ENCODE peak calls at places on chromosomes 11 and 22, in eight cellular contexts. One of them, this sample, is unnamed.

GRCh38 chr22:44663256-44663999 is 38.6 kb upstream of the PRR5 start:
- DNase-seq in astrocyte: no peak
- DNase-seq in CD8-positive, alpha-beta T cell: no peak
- DNase-seq in CD8-positive, alpha-beta memory T cell: no peak
- DNase-seq in astrocyte of the spinal cord: no peak
- DNase-seq in pancreas: no peak
- DNase-seq in transverse colon: no peak
- DNase-seq in brain microvascular endothelial cell: no peak
- DNase-seq in this sample: no peak

GRCh38 chr11:85685131-85685819 is 720 bp downstream of the CCDC89 start:
- DNase-seq in astrocyte: no peak
- DNase-seq in CD8-positive, alpha-beta T cell: no peak
- DNase-seq in CD8-positive, alpha-beta memory T cell: no peak
- DNase-seq in astrocyte of the spinal cord: no peak
- DNase-seq in pancreas: no peak
- DNase-seq in transverse colon: no peak
- DNase-seq in brain microvascular endothelial cell: no peak
- DNase-seq in this sample: peak; percentile 36

GRCh38 chr11:133934599-133935550 is 21.9 kb downstream of the IGSF9B start:
- DNase-seq in astrocyte: peak; percentile 95
- DNase-seq in CD8-positive, alpha-beta T cell: no peak
- DNase-seq in CD8-positive, alpha-beta memory T cell: no peak
- DNase-seq in astrocyte of the spinal cord: no peak
- DNase-seq in pancreas: no peak
- DNase-seq in transverse colon: peak; percentile 29
- DNase-seq in brain microvascular endothelial cell: peak; percentile 56
- DNase-seq in this sample: no peak

GRCh38 chr22:26970809-26971394 is 313.5 kb downstream of the MIAT start:
- DNase-seq in astrocyte: no peak
- DNase-seq in CD8-positive, alpha-beta T cell: no peak
- DNase-seq in CD8-positive, alpha-beta memory T cell: no peak
- DNase-seq in astrocyte of the spinal cord: no peak
- DNase-seq in pancreas: no peak
- DNase-seq in transverse colon: no peak
- DNase-seq in brain microvascular endothelial cell: no peak
- DNase-seq in this sample: no peak

GRCh38 chr11:794766-795637 is 3.1 kb downstream of the SLC25A22 start:
- DNase-seq in astrocyte: no peak
- DNase-seq in CD8-positive, alpha-beta T cell: no peak
- DNase-seq in CD8-positive, alpha-beta memory T cell: no peak
- DNase-seq in astrocyte of the spinal cord: no peak
- DNase-seq in pancreas: peak; percentile 95
- DNase-seq in transverse colon: peak; percentile 43
- DNase-seq in brain microvascular endothelial cell: no peak
- DNase-seq in this sample: no peak

GRCh38 chr11:121459413-121460041 is 6.8 kb upstream of the SORL1-AS1 start:
- DNase-seq in astrocyte: no peak
- DNase-seq in CD8-positive, alpha-beta T cell: peak; percentile 53
- DNase-seq in CD8-positive, alpha-beta memory T cell: peak; percentile 51
- DNase-seq in astrocyte of the spinal cord: no peak
- DNase-seq in pancreas: no peak
- DNase-seq in transverse colon: no peak
- DNase-seq in brain microvascular endothelial cell: no peak
- DNase-seq in this sample: no peak

GRCh38 chr22:36467042-36467810 is 14.2 kb downstream of the TXN2 start:
- DNase-seq in astrocyte: peak; percentile 91
- DNase-seq in CD8-positive, alpha-beta T cell: no peak
- DNase-seq in CD8-positive, alpha-beta memory T cell: no peak
- DNase-seq in astrocyte of the spinal cord: peak; percentile 88
- DNase-seq in pancreas: no peak
- DNase-seq in transverse colon: no peak
- DNase-seq in brain microvascular endothelial cell: peak; percentile 78
- DNase-seq in this sample: peak; percentile 25

GRCh38 chr11:32069361-32070058 is 21.4 kb upstream of the RCN1 start:
- DNase-seq in astrocyte: no peak
- DNase-seq in CD8-positive, alpha-beta T cell: no peak
- DNase-seq in CD8-positive, alpha-beta memory T cell: no peak
- DNase-seq in astrocyte of the spinal cord: no peak
- DNase-seq in pancreas: no peak
- DNase-seq in transverse colon: no peak
- DNase-seq in brain microvascular endothelial cell: no peak
- DNase-seq in this sample: no peak

GRCh38 chr11:61115498-61116224 is 13.4 kb downstream of the CD5 start:
- DNase-seq in astrocyte: no peak
- DNase-seq in CD8-positive, alpha-beta T cell: no peak
- DNase-seq in CD8-positive, alpha-beta memory T cell: no peak
- DNase-seq in astrocyte of the spinal cord: no peak
- DNase-seq in pancreas: no peak
- DNase-seq in transverse colon: no peak
- DNase-seq in brain microvascular endothelial cell: no peak
- DNase-seq in this sample: no peak

GRCh38 chr11:43497144-43497543 is 138.4 kb downstream of the TTC17 start:
- DNase-seq in astrocyte: no peak
- DNase-seq in CD8-positive, alpha-beta T cell: no peak
- DNase-seq in CD8-positive, alpha-beta memory T cell: no peak
- DNase-seq in astrocyte of the spinal cord: no peak
- DNase-seq in pancreas: no peak
- DNase-seq in transverse colon: no peak
- DNase-seq in brain microvascular endothelial cell: no peak
- DNase-seq in this sample: no peak

DNA sequence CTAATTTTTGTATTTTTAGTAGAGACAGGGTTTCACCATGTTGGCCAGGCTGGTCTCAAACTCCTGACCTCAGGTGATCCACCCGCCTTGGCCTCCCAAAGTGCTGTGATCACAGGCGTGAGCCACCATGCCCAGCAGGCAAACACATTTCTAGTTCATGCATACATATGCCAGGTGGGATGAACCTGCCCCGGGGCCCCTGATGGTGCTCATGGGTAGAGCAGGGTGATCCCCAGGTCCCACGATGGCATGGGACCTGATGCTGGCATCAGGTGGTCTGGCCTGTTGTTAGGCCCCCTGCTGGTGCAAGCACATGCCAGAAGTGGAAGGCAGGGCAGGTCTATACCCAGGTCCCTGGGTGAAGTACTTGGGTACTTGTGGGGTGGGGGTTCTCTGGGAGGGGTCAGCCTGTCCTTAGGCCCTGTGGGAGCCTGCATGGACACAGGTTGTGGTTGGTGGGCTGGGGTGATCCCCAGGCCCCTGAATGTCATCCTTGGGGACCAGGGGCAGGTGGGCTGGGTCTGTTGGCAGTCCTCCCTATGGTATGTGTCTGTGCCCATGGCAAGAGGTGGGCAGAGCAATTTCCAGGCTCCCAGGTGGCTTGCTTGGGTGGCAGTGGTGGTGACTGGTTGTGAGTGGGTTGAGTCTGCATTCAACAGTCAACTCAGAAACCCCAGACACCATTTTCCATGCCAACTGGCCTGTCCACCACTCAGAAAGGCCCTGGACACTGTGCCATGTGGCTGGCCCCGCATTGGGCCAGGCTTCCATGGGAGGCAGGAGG is 9.6 kb upstream of the RGL4 start:
- DNase-seq in astrocyte: no peak
- DNase-seq in CD8-positive, alpha-beta T cell: no peak
- DNase-seq in CD8-positive, alpha-beta memory T cell: no peak
- DNase-seq in astrocyte of the spinal cord: no peak
- DNase-seq in pancreas: no peak
- DNase-seq in transverse colon: no peak
- DNase-seq in brain microvascular endothelial cell: no peak
- DNase-seq in this sample: no peak
- H3K4me3 ChIP-seq in astrocyte: no peak overlapping the region
- H3K4me3 ChIP-seq in CD8-positive, alpha-beta T cell: no peak overlapping the region
- H3K4me3 ChIP-seq in CD8-positive, alpha-beta memory T cell: no peak overlapping the region
- H3K4me3 ChIP-seq in astrocyte of the spinal cord: no peak overlapping the region
- H3K4me3 ChIP-seq in pancreas: no peak overlapping the region
- H3K4me3 ChIP-seq in transverse colon: no peak overlapping the region
- H3K4me3 ChIP-seq in brain microvascular endothelial cell: no peak overlapping the region
- H3K4me3 ChIP-seq in this sample: no peak overlapping the region

GRCh38 chr22:46620588-46621242 is 529 bp downstream of the GRAMD4 start:
- DNase-seq in astrocyte: no peak
- DNase-seq in CD8-positive, alpha-beta T cell: no peak
- DNase-seq in CD8-positive, alpha-beta memory T cell: no peak
- DNase-seq in astrocyte of the spinal cord: no peak
- DNase-seq in pancreas: no peak
- DNase-seq in transverse colon: no peak
- DNase-seq in brain microvascular endothelial cell: no peak
- DNase-seq in this sample: no peak

GRCh38 chr22:46618104-46618647 is 2.0 kb upstream of the GRAMD4 start:
- DNase-seq in astrocyte: no peak
- DNase-seq in CD8-positive, alpha-beta T cell: no peak
- DNase-seq in CD8-positive, alpha-beta memory T cell: no peak
- DNase-seq in astrocyte of the spinal cord: no peak
- DNase-seq in pancreas: no peak
- DNase-seq in transverse colon: no peak
- DNase-seq in brain microvascular endothelial cell: no peak
- DNase-seq in this sample: no peak

GRCh38 chr22:46618667-46619066 is 1.5 kb upstream of the GRAMD4 start:
- DNase-seq in astrocyte: no peak
- DNase-seq in CD8-positive, alpha-beta T cell: no peak
- DNase-seq in CD8-positive, alpha-beta memory T cell: no peak
- DNase-seq in astrocyte of the spinal cord: no peak
- DNase-seq in pancreas: no peak
- DNase-seq in transverse colon: no peak
- DNase-seq in brain microvascular endothelial cell: no peak
- DNase-seq in this sample: no peak

GRCh38 chr22:46619240-46619829 is 851 bp upstream of the GRAMD4 start:
- DNase-seq in astrocyte: peak; percentile 30
- DNase-seq in CD8-positive, alpha-beta T cell: no peak
- DNase-seq in CD8-positive, alpha-beta memory T cell: no peak
- DNase-seq in astrocyte of the spinal cord: peak; percentile 66
- DNase-seq in pancreas: no peak
- DNase-seq in transverse colon: no peak
- DNase-seq in brain microvascular endothelial cell: no peak
- DNase-seq in this sample: no peak

GRCh38 chr22:46619830-46620501 is at the start of gene GRAMD4:
- DNase-seq in astrocyte: peak; percentile 19
- DNase-seq in CD8-positive, alpha-beta T cell: no peak
- DNase-seq in CD8-positive, alpha-beta memory T cell: no peak
- DNase-seq in astrocyte of the spinal cord: peak; percentile 66
- DNase-seq in pancreas: no peak
- DNase-seq in transverse colon: no peak
- DNase-seq in brain microvascular endothelial cell: no peak
- DNase-seq in this sample: no peak
- H3K4me3 ChIP-seq in astrocyte: no peak within 1 kb of the TSS
- H3K4me3 ChIP-seq in CD8-positive, alpha-beta T cell: no peak within 1 kb of the TSS
- H3K4me3 ChIP-seq in CD8-positive, alpha-beta memory T cell: no peak within 1 kb of the TSS
- H3K4me3 ChIP-seq in astrocyte of the spinal cord: no peak within 1 kb of the TSS
- H3K4me3 ChIP-seq in pancreas: no peak within 1 kb of the TSS
- H3K4me3 ChIP-seq in transverse colon: no peak within 1 kb of the TSS
- H3K4me3 ChIP-seq in brain microvascular endothelial cell: no peak within 1 kb of the TSS
- H3K4me3 ChIP-seq in this sample: no peak within 1 kb of the TSS

GRCh38 chr11:46335858-46336600 is 11.2 kb upstream of the DGKZ start:
- DNase-seq in astrocyte: no peak
- DNase-seq in CD8-positive, alpha-beta T cell: no peak
- DNase-seq in CD8-positive, alpha-beta memory T cell: no peak
- DNase-seq in astrocyte of the spinal cord: no peak
- DNase-seq in pancreas: no peak
- DNase-seq in transverse colon: no peak
- DNase-seq in brain microvascular endothelial cell: no peak
- DNase-seq in this sample: no peak

GRCh38 chr11:46336781-46337180 is 10.5 kb upstream of the DGKZ start:
- DNase-seq in astrocyte: peak; percentile 25
- DNase-seq in CD8-positive, alpha-beta T cell: no peak
- DNase-seq in CD8-positive, alpha-beta memory T cell: no peak
- DNase-seq in astrocyte of the spinal cord: no peak
- DNase-seq in pancreas: no peak
- DNase-seq in transverse colon: no peak
- DNase-seq in brain microvascular endothelial cell: no peak
- DNase-seq in this sample: no peak

GRCh38 chr11:46334211-46334610 is 13.1 kb upstream of the DGKZ start:
- DNase-seq in astrocyte: no peak
- DNase-seq in CD8-positive, alpha-beta T cell: no peak
- DNase-seq in CD8-positive, alpha-beta memory T cell: no peak
- DNase-seq in astrocyte of the spinal cord: no peak
- DNase-seq in pancreas: no peak
- DNase-seq in transverse colon: no peak
- DNase-seq in brain microvascular endothelial cell: no peak
- DNase-seq in this sample: no peak

GRCh38 chr11:46333129-46333947 is 13.9 kb upstream of the DGKZ start:
- DNase-seq in astrocyte: no peak
- DNase-seq in CD8-positive, alpha-beta T cell: no peak
- DNase-seq in CD8-positive, alpha-beta memory T cell: peak; percentile 54
- DNase-seq in astrocyte of the spinal cord: no peak
- DNase-seq in pancreas: no peak
- DNase-seq in transverse colon: no peak
- DNase-seq in brain microvascular endothelial cell: no peak
- DNase-seq in this sample: no peak

GRCh38 chr11:46335271-46335670 is 12.0 kb upstream of the DGKZ start:
- DNase-seq in astrocyte: no peak
- DNase-seq in CD8-positive, alpha-beta T cell: no peak
- DNase-seq in CD8-positive, alpha-beta memory T cell: no peak
- DNase-seq in astrocyte of the spinal cord: no peak
- DNase-seq in pancreas: no peak
- DNase-seq in transverse colon: no peak
- DNase-seq in brain microvascular endothelial cell: no peak
- DNase-seq in this sample: no peak
- H3K4me3 ChIP-seq in astrocyte: no peak overlapping the region
- H3K4me3 ChIP-seq in CD8-positive, alpha-beta T cell: no peak overlapping the region
- H3K4me3 ChIP-seq in CD8-positive, alpha-beta memory T cell: no peak overlapping the region
- H3K4me3 ChIP-seq in astrocyte of the spinal cord: no peak overlapping the region
- H3K4me3 ChIP-seq in pancreas: no peak overlapping the region
- H3K4me3 ChIP-seq in transverse colon: no peak overlapping the region
- H3K4me3 ChIP-seq in brain microvascular endothelial cell: no peak overlapping the region
- H3K4me3 ChIP-seq in this sample: no peak overlapping the region

GRCh38 chr11:117876341-117877119 is at the start of gene FXYD6:
- DNase-seq in astrocyte: peak; percentile 21
- DNase-seq in CD8-positive, alpha-beta T cell: no peak
- DNase-seq in CD8-positive, alpha-beta memory T cell: peak; percentile 8
- DNase-seq in astrocyte of the spinal cord: peak; percentile 11
- DNase-seq in pancreas: no peak
- DNase-seq in transverse colon: peak; percentile 35
- DNase-seq in brain microvascular endothelial cell: no peak
- DNase-seq in this sample: no peak
- H3K4me3 ChIP-seq in astrocyte: peak within 1 kb of the TSS; percentile 63
- H3K4me3 ChIP-seq in CD8-positive, alpha-beta T cell: peak within 1 kb of the TSS; percentile 62
- H3K4me3 ChIP-seq in CD8-positive, alpha-beta memory T cell: peak within 1 kb of the TSS; percentile 59
- H3K4me3 ChIP-seq in astrocyte of the spinal cord: peak within 1 kb of the TSS; percentile 38
- H3K4me3 ChIP-seq in pancreas: peak within 1 kb of the TSS; percentile 26
- H3K4me3 ChIP-seq in transverse colon: peak within 1 kb of the TSS; percentile 51
- H3K4me3 ChIP-seq in brain microvascular endothelial cell: peak within 1 kb of the TSS; percentile 36
- H3K4me3 ChIP-seq in this sample: peak within 1 kb of the TSS; percentile 53

This sample was measured in skeletal muscle cell.